ENCODE peak calls at places on chromosomes 5 and 9, in ten cellular contexts. M, S, Q, K, V, E, C, D, B and A are unnamed samples.

GRCh38 chr9:94919376-94920098 is 193.0 kb downstream of the AOPEP start:
- DNase-seq in M (no peak), S (no peak), Q (no peak), K (peak), V (no peak), E (peak), C (no peak), D (peak), B (peak), A (peak)

GRCh38 chr9:115770521-115770920 is 383.1 kb upstream of the PAPPA start:
- DNase-seq in M (no peak), S (no peak), Q (no peak), K (no peak), V (no peak), E (no peak), C (no peak), D (no peak), B (peak), A (no peak)

GRCh38 chr5:139402561-139403158 is 1.2 kb downstream of the SPATA24 start:
- DNase-seq in M (no peak), S (no peak), Q (no peak), K (peak), V (peak), E (no peak), C (no peak), D (no peak), B (no peak), A (no peak)

GRCh38 chr5:31237159-31237558 is 43.7 kb downstream of the CDH6 start:
- DNase-seq in M (no peak), S (peak), Q (no peak), K (peak), V (no peak), E (no peak), C (no peak), D (peak), B (no peak), A (peak)

GRCh38 chr9:91427873-91428272 is 4.2 kb upstream of the NFIL3 start:
- DNase-seq in M (no peak), S (peak), Q (no peak), K (peak), V (peak), E (peak), C (no peak), D (peak), B (peak), A (peak)

GRCh38 chr5:154860765-154861164 is 2.3 kb downstream of the CNOT8 start:
- DNase-seq in M (no peak), S (no peak), Q (no peak), K (no peak), V (no peak), E (no peak), C (no peak), D (no peak), B (no peak), A (no peak)

GRCh38 chr9:110828148-110828730 is 159.6 kb downstream of the MUSK start:
- DNase-seq in M (peak), S (peak), Q (no peak), K (peak), V (no peak), E (peak), C (peak), D (peak), B (peak), A (peak)

GRCh38 chr5:106759581-106759980 is 911.2 kb downstream of the EFNA5 start:
- DNase-seq in M (no peak), S (no peak), Q (no peak), K (peak), V (no peak), E (peak), C (no peak), D (peak), B (peak), A (no peak)

GRCh38 chr5:177116631-177117373 is 16.8 kb upstream of the NSD1 start:
- DNase-seq in M (peak), S (peak), Q (no peak), K (peak), V (no peak), E (peak), C (no peak), D (peak), B (peak), A (peak)

GRCh38 chr5:105230516-105230915 is 1667.9 kb upstream of the NUDT12 start:
- DNase-seq in M (no peak), S (no peak), Q (no peak), K (no peak), V (no peak), E (no peak), C (no peak), D (peak), B (no peak), A (no peak)

GRCh38 chr5:109900911-109901627 is 211.3 kb downstream of the MAN2A1 start:
- DNase-seq in M (no peak), S (no peak), Q (no peak), K (no peak), V (peak), E (no peak), C (no peak), D (no peak), B (no peak), A (no peak)

GRCh38 chr9:90960941-90961340 is 159.3 kb downstream of the SYK start:
- DNase-seq in M (no peak), S (peak), Q (no peak), K (peak), V (no peak), E (no peak), C (no peak), D (peak), B (no peak), A (peak)

GRCh38 chr5:127040779-127041520 is 10.6 kb upstream of the MARCHF3 start:
- DNase-seq in M (peak), S (no peak), Q (no peak), K (peak), V (no peak), E (peak), C (no peak), D (peak), B (peak), A (no peak)

GRCh38 chr9:125743687-125744428 is 3.3 kb upstream of the PBX3 start:
- DNase-seq in M (no peak), S (no peak), Q (no peak), K (no peak), V (no peak), E (no peak), C (no peak), D (no peak), B (no peak), A (peak)

GRCh38 chr9:123480096-123480495 is 124.1 kb downstream of the CRB2 start:
- DNase-seq in M (no peak), S (no peak), Q (no peak), K (no peak), V (no peak), E (no peak), C (no peak), D (no peak), B (no peak), A (no peak)

GRCh38 chr9:100104314-100104713 is 5.3 kb downstream of the INVS start:
- DNase-seq in M (no peak), S (no peak), Q (no peak), K (no peak), V (no peak), E (peak), C (no peak), D (no peak), B (peak), A (peak)

GRCh38 chr5:39114155-39114554 is 40.0 kb upstream of the RICTOR start:
- DNase-seq in M (no peak), S (no peak), Q (no peak), K (no peak), V (no peak), E (no peak), C (no peak), D (no peak), B (no peak), A (no peak)

GRCh38 chr5:119304439-119304838 is 51.4 kb upstream of the TNFAIP8 start:
- DNase-seq in M (no peak), S (no peak), Q (no peak), K (no peak), V (no peak), E (peak), C (no peak), D (peak), B (no peak), A (no peak)

GRCh38 chr5:119301947-119302346 is 53.9 kb upstream of the TNFAIP8 start:
- DNase-seq in M (no peak), S (no peak), Q (no peak), K (no peak), V (no peak), E (no peak), C (no peak), D (no peak), B (no peak), A (no peak)

GRCh38 chr5:119302916-119303897 is 52.6 kb upstream of the TNFAIP8 start:
- DNase-seq in M (no peak), S (peak), Q (no peak), K (peak), V (no peak), E (peak), C (peak), D (peak), B (peak), A (peak)

GRCh38 chr5:119301210-119301609 is 54.6 kb upstream of the TNFAIP8 start:
- DNase-seq in M (no peak), S (no peak), Q (no peak), K (no peak), V (no peak), E (no peak), C (no peak), D (no peak), B (no peak), A (no peak)

GRCh38 chr5:119302449-119302848 is 53.4 kb upstream of the TNFAIP8 start:
- DNase-seq in M (no peak), S (no peak), Q (no peak), K (no peak), V (no peak), E (no peak), C (no peak), D (no peak), B (no peak), A (no peak)
- H3K4me3 ChIP-seq in M (no peak), S (no peak), Q (no peak), K (no peak), V (no peak), E (no peak), C (no peak), D (no peak), B (no peak), A (no peak)

DNA sequence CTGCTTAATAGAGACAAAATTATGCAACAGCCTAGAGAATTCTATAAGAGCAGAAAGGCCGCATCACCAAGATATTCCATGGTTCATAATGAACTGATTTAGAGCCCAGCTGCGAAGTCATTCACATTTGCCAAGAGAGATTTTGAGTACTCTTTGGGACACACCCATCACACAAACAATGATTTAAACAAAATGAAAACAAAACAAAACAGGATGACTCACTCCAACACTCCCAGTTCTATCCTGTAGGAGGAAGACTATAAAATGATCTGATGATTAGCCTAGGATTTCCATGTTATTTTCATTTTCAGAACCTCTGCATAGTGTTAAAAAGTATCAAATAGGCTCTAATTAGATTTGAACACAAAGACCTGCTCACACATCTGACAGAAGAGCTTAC is 145.8 kb upstream of the GNA14 start:
- DNase-seq in M (no peak), S (peak), Q (no peak), K (peak), V (no peak), E (peak), C (no peak), D (no peak), B (no peak), A (peak)
- TF ChIP-seq CTCF in M (no peak), S (peak), Q (no peak), K (no peak), V (no peak), E (no peak), C (no peak), D (peak), B (no peak), A (peak)

DNA sequence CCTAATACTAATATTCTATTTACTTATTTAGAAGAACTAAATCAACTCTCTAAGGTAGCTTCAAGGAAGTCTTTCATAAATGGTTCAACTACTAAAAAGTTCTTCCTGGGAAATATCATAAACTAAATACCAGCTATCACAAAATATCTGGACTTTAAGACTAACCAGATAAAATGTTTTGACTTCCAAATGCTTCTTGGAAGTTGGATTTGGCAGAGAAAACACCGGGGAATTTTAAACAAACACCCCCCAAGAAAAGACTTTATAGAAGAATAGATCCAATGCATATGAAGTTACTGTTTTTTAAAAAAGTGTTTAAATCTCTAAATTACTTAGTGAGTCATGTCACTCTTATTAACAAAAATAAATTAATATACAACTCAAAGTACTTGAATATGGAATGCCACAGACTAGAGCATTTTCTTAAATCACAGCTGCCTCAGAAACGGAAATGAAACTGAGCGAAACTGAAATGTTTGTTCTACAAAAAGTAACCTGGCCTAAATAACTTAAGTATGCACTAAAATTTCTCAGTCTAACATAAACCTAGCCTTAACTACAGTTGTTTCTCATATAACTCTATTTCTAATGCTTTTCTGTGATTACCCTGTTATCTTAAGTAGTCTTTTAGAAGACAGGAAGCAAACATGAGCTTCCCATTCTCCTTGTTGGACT is 6.8 kb downstream of the ABCA1 start:
- DNase-seq in M (no peak), S (peak), Q (no peak), K (peak), V (peak), E (no peak), C (no peak), D (peak), B (no peak), A (no peak)
- H3K4me3 ChIP-seq in M (no peak), S (no peak), Q (no peak), K (no peak), V (peak), E (no peak), C (no peak), D (no peak), B (no peak), A (no peak)

DNA sequence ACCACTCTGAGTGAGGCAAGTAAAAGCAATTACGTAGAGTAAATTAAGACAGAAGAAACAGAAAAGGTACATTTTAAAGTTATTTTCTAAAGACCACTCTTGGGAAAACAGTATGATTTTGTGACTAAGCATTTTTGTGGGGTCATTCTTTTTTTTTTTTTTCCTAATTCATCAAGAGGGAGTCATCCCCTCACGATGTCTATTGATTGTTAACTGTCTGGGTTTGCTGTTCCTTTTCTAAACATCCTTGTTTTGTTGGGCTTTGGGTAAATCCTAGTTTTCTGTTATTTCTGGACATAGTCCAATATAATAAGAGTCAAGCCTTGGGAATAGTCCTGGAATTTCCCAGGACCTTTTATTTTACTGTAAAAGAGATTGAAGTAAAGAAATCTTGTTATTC is 63.8 kb downstream of the ANKRD55 start:
- DNase-seq in M (no peak), S (peak), Q (no peak), K (no peak), V (no peak), E (peak), C (no peak), D (no peak), B (peak), A (no peak)
- TF ChIP-seq CTCF in M (no peak), S (no peak), Q (no peak), K (no peak), V (no peak), E (no peak), C (no peak), D (no peak), B (no peak), A (no peak)

DNA sequence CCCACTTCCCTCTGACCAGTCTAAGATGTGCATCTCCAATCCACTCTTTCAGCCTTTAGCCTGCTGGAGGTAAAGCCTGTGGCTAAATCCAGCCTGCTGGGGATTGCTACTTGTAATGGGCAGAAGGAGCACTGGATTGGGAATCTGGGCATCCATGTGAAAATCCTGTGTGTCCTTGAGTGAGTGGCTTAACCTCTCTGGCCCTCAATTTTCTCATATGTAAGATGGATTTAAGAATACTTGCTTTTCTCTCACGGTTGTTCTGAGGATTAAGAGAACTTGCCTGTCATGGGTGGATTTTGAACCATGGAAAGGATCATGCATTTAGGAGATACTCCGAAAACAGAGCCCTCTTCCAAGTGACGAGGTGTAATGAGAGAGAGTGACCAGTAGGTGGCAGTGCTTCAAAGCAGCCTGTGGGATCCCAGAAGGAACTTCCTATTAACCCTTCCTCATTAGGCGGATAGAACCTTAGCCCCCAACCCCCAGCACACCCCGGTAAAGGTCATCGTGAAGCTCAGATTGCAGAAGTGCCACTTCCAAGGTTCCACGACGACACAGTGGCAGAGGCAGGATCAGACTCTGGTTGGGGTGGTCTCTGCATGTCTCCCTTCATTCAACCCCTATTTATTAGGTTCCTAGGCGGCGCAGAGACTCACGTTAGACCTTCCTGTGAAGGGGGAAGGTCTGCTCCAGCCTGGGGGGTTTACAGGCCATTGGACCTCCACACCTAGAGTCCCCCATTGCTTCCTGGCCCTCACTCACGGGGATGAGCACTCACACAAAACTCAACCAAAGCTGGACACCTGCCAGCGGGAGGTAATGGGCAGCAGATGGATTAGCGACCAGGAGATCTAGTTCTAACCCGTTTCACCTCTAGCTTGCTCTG is 68.7 kb upstream of the ZNF618 start:
- DNase-seq in M (peak), S (peak), Q (no peak), K (peak), V (peak), E (peak), C (peak), D (peak), B (peak), A (peak)
- H3K4me3 ChIP-seq in M (no peak), S (peak), Q (no peak), K (no peak), V (peak), E (no peak), C (peak), D (peak), B (no peak), A (peak)

DNA sequence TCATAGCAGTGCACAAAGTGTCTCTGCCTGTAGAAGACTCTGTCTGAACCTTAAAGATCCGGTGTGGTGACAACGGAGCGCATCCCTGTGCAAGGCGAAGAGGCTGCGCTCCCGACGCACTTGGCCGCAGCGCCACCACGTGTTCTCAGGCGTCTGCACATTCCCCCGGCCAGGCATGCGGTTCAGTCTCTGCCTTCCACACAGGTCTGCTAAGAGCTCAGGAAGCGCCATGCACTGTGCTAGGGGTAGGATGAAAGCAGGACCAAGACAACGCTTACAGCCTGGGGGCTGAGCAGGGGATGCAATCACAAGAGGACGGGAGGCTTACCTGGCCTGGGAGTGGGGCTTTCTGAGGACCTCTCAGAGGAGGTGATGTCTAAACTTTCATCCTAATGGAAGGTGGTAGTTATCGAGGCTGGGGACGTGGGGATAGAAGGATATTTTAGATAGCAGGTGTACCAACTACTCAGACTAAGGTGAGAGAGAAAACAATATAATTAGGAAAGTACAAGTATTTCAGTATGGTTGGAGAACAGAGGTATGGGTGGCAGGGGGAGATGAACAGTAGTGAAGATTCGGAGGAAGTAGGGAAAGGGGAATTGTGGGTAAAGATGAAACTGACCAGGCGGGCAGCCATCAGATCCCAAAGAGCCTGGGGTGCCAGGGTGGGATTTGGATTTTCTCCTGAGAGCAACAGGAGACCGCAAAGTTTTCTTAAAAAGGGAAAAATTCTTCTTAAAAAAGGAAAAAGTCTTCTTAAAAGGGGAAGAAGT is 13.3 kb downstream of the CAPSL start:
- DNase-seq in M (no peak), S (peak), Q (no peak), K (peak), V (peak), E (peak), C (peak), D (peak), B (peak), A (peak)
- TF ChIP-seq CTCF in M (no peak), S (peak), Q (peak), K (peak), V (peak), E (peak), C (peak), D (peak), B (peak), A (peak)

GRCh38 chr5:141681295-141681694 is 735 bp downstream of the ARAP3 start:
- DNase-seq in M (no peak), S (no peak), Q (no peak), K (no peak), V (no peak), E (no peak), C (no peak), D (no peak), B (no peak), A (no peak)
- H3K4me3 ChIP-seq in M (peak), S (peak), Q (peak), K (no peak), V (no peak), E (peak), C (peak), D (peak), B (peak), A (peak)

GRCh38 chr9:71624728-71625127 is 143.6 kb downstream of the CEMIP2 start:
- DNase-seq in M (no peak), S (no peak), Q (no peak), K (no peak), V (no peak), E (no peak), C (no peak), D (no peak), B (no peak), A (no peak)
- TF ChIP-seq CTCF in M (no peak), S (peak), Q (no peak), K (no peak), V (no peak), E (no peak), C (no peak), D (no peak), B (no peak), A (no peak)